ENCODE peak calls at places on chromosomes 7 and 10, in nine cellular contexts. L is activated CD4-positive, CD25-positive, alpha-beta regulatory T cell; R is neuronal stem cell; N is HT-29; F is myocyte; E is HEK293T; K is astrocyte of the hippocampus; M is astrocyte of the cerebellum; X is stimulated activated CD4-positive, alpha-beta T cell treated with anti-CD3 and anti-CD28 coated beads, Interleukin-1b, Interleukin-23, amount 100 ng/mL, for 4 hours. C is an unnamed sample.

GRCh38 chr7:98594787-98595186 is 22.3 kb upstream of the NPTX2 start:
- DNase-seq in L (no peak), R (no peak), N (no peak), F (no peak), E (no peak), K (no peak), M (no peak), X (no peak), C (no peak)

GRCh38 chr7:74364061-74364460 is 74.9 kb downstream of the CLIP2 start:
- DNase-seq in L (no peak), R (no peak), N (peak; percentile 55), F (no peak), E (peak; percentile 40), K (no peak), M (no peak), X (no peak), C (no peak)

GRCh38 chr7:44320141-44320540 is 5.3 kb downstream of the CAMK2B start:
- DNase-seq in L (no peak), R (no peak), N (no peak), F (peak; percentile 93), E (no peak), K (no peak), M (no peak), X (no peak), C (no peak)

GRCh38 chr7:102146989-102147388 is 139.7 kb upstream of the SH2B2 start:
- DNase-seq in L (no peak), R (no peak), N (no peak), F (peak; percentile 14), E (no peak), K (peak; percentile 56), M (no peak), X (no peak), C (no peak)

GRCh38 chr10:124144536-124144935 is 51.1 kb upstream of the CHST15 start:
- DNase-seq in L (no peak), R (no peak), N (no peak), F (no peak), E (no peak), K (no peak), M (no peak), X (no peak), C (no peak)

GRCh38 chr10:72263613-72264241 is 10.0 kb upstream of the DDIT4 start:
- DNase-seq in L (no peak), R (no peak), N (peak; percentile 94), F (no peak), E (no peak), K (no peak), M (no peak), X (no peak), C (peak; percentile 79)

GRCh38 chr10:132386419-132386831 is 10.6 kb upstream of the PWWP2B start:
- DNase-seq in L (no peak), R (no peak), N (no peak), F (no peak), E (no peak), K (no peak), M (no peak), X (no peak), C (no peak)

GRCh38 chr10:5900247-5900646 is 10.2 kb downstream of the FBH1 start:
- DNase-seq in L (no peak), R (no peak), N (no peak), F (no peak), E (no peak), K (no peak), M (no peak), X (no peak), C (no peak)

GRCh38 chr7:45888185-45888992 is at the start of gene IGFBP1:
- DNase-seq in L (no peak), R (peak; percentile 20), N (no peak), F (peak; percentile 24), E (no peak), K (peak; percentile 60), M (no peak), X (no peak), C (no peak)

GRCh38 chr7:116097365-116098009 is 66.9 kb upstream of the TFEC start:
- DNase-seq in L (no peak), R (no peak), N (peak; percentile 77), F (peak; percentile 57), E (no peak), K (peak; percentile 58), M (peak; percentile 16), X (no peak), C (no peak)

GRCh38 chr10:76397957-76398665 is 966.7 kb downstream of the LRMDA start:
- DNase-seq in L (no peak), R (no peak), N (no peak), F (no peak), E (no peak), K (peak; percentile 47), M (peak; percentile 65), X (no peak), C (no peak)

GRCh38 chr10:9869777-9870176 is 1147.9 kb upstream of the CELF2 start:
- DNase-seq in L (no peak), R (no peak), N (no peak), F (no peak), E (no peak), K (no peak), M (no peak), X (no peak), C (no peak)

C was measured in NCI-H2107.